ENCODE peak calls at places on chromosomes 2 and 18, in five cellular contexts. T, F, K, C and G are unnamed samples.

GRCh38 chr2:147026261-147026660 is 818.6 kb upstream of the ACVR2A start:
- DNase-seq in T (no peak), F (no peak), K (no peak), C (no peak), G (no peak)

GRCh38 chr18:55781481-55781957 is 193.5 kb upstream of the TCF4 start:
- DNase-seq in T (peak; percentile 53), F (no peak), K (peak; percentile 83), C (no peak), G (no peak)

GRCh38 chr2:16666453-16666801 is 793 bp upstream of the CYRIA start:
- DNase-seq in T (no peak), F (no peak), K (peak; percentile 58), C (no peak), G (no peak)

GRCh38 chr2:227471924-227472264 is at the start of gene AGFG1:
- DNase-seq in T (peak; percentile 77), F (peak; percentile 76), K (peak; percentile 83), C (peak; percentile 94), G (peak; percentile 72)

GRCh38 chr2:45027051-45027450 is 17.8 kb upstream of the SIX2 start:
- DNase-seq in T (no peak), F (no peak), K (no peak), C (no peak), G (no peak)

GRCh38 chr2:159399716-159400525 is 113.4 kb upstream of the WDSUB1 start:
- DNase-seq in T (no peak), F (no peak), K (no peak), C (no peak), G (no peak)

GRCh38 chr18:62418258-62418657 is 93.1 kb downstream of the TNFRSF11A start:
- DNase-seq in T (no peak), F (no peak), K (no peak), C (no peak), G (no peak)

GRCh38 chr2:105876191-105876590 is 131.5 kb downstream of the NCK2 start:
- DNase-seq in T (no peak), F (no peak), K (no peak), C (no peak), G (no peak)

GRCh38 chr2:75608684-75609333 is 37.8 kb upstream of the MRPL19 start:
- DNase-seq in T (peak; percentile 67), F (peak; percentile 79), K (peak; percentile 83), C (peak; percentile 84), G (peak; percentile 83)

GRCh38 chr18:44912740-44913478 is 232.2 kb downstream of the SETBP1 start:
- DNase-seq in T (no peak), F (no peak), K (no peak), C (no peak), G (no peak)

GRCh38 chr18:23380001-23380550 is 73.0 kb upstream of the RIOK3 start:
- DNase-seq in T (no peak), F (no peak), K (peak; percentile 31), C (peak; percentile 85), G (no peak)

GRCh38 chr2:191597186-191597751 is 80.7 kb upstream of the NABP1 start:
- DNase-seq in T (no peak), F (no peak), K (no peak), C (no peak), G (no peak)

GRCh38 chr18:62374410-62374965 is 49.4 kb downstream of the TNFRSF11A start:
- DNase-seq in T (no peak), F (no peak), K (peak; percentile 35), C (no peak), G (no peak)

GRCh38 chr2:234435836-234436481 is 60.9 kb downstream of the ARL4C start:
- DNase-seq in T (no peak), F (no peak), K (no peak), C (no peak), G (no peak)

GRCh38 chr18:75923169-75923568 is 495.7 kb upstream of the SMIM21 start:
- DNase-seq in T (no peak), F (no peak), K (no peak), C (peak; percentile 71), G (peak; percentile 66)

GRCh38 chr2:115887209-115887776 is 1444.9 kb downstream of the DPP10 start:
- DNase-seq in T (no peak), F (no peak), K (no peak), C (no peak), G (no peak)

GRCh38 chr2:86107031-86107430 is 996 bp downstream of the PTCD3 start:
- DNase-seq in T (no peak), F (no peak), K (no peak), C (no peak), G (no peak)

GRCh38 chr18:59300676-59301285 is 17.7 kb downstream of the CPLX4 start:
- DNase-seq in T (no peak), F (no peak), K (no peak), C (no peak), G (no peak)

GRCh38 chr18:379665-380356 is 112.0 kb upstream of the THOC1 start:
- DNase-seq in T (no peak), F (no peak), K (no peak), C (peak; percentile 77), G (peak; percentile 37)

GRCh38 chr2:25419678-25420242 is 78.0 kb upstream of the DNMT3A start:
- DNase-seq in T (no peak), F (no peak), K (peak; percentile 33), C (no peak), G (no peak)

GRCh38 chr2:25420820-25421237 is 79.1 kb upstream of the DNMT3A start:
- DNase-seq in T (no peak), F (no peak), K (no peak), C (no peak), G (no peak)

GRCh38 chr2:25421289-25421688 is 79.6 kb upstream of the DNMT3A start:
- DNase-seq in T (no peak), F (no peak), K (no peak), C (no peak), G (peak; percentile 17)

GRCh38 chr2:25417715-25418369 is 76.1 kb upstream of the DNMT3A start:
- DNase-seq in T (no peak), F (no peak), K (no peak), C (no peak), G (no peak)

DNA sequence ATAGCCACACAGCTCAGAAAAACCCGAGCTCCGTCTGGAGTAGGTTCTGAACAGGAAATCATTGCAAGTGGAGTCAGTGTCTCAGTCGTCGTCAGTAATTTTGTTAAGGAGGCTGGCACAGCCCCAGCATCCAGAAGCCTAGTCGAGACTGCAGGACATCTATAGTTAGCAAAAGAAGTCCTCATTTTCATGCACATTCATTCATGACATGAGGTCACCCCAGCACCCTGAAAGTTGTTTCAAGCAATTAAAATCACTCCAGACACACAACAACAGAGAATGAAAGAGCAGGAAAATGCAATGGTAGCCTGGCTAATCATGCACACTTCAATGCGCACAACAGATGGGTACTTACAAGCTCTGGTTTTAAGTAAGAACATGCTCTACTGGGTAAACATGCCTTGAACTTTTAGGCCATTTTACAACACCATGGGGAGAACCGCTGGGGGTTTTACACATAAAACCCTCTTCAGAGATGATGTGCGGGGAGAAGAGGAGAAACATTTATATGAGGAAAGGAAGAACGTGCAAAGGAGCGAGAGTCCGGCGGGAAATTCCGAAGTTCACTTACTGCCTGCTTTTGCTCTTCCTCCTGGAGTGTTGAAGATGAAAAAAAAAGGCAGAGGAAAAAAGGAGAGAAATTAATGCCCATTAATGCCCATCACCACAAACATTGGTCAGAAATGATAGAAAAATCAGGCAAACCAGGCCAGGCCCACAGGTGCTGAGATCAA is 77.4 kb upstream of the DNMT3A start:
- DNase-seq in T (no peak), F (no peak), K (no peak), C (no peak), G (no peak)
- H3K4me3 ChIP-seq in T (no peak overlapping the region), F (no peak overlapping the region), K (no peak overlapping the region), C (no peak overlapping the region), G (no peak overlapping the region)

DNA sequence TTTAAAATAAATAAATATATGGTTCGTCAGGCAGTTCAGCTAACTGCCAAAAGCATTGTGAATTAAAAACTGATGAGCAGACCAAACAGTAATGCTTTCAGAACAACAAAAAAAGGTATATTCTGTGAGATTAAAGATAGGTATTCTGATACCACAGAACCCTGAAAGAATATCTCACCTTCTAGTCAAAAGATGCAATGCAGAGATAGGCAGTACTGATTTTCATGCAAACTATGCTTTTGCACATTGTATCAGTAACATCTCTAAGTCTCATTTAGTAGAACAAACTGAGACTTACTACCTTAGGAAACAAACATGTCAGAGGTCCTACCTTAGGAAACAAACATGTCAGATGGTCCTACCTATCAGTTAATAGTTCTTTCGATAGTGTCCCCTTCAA is 32.4 kb downstream of the CUL3 start:
- DNase-seq in T (no peak), F (no peak), K (no peak), C (no peak), G (no peak)
- H3K36me3 ChIP-seq in T (no peaks in the 10 kb centered on the region), F (peaks cover 23% of the 10 kb centered on the region), K (no peaks in the 10 kb centered on the region), C (no peaks in the 10 kb centered on the region), G (no peaks in the 10 kb centered on the region)

GRCh38 chr2:67666386-67667053 is 269.4 kb downstream of the ETAA1 start:
- DNase-seq in T (no peak), F (no peak), K (no peak), C (no peak), G (no peak)

GRCh38 chr2:67663776-67664175 is 266.6 kb downstream of the ETAA1 start:
- DNase-seq in T (no peak), F (no peak), K (no peak), C (no peak), G (no peak)

GRCh38 chr2:67668538-67668937 is 271.4 kb downstream of the ETAA1 start:
- DNase-seq in T (no peak), F (no peak), K (no peak), C (no peak), G (no peak)

GRCh38 chr2:67669796-67670195 is 272.7 kb downstream of the ETAA1 start:
- DNase-seq in T (no peak), F (no peak), K (no peak), C (no peak), G (no peak)

GRCh38 chr2:67667054-67667908 is 270.1 kb downstream of the ETAA1 start:
- DNase-seq in T (no peak), F (no peak), K (no peak), C (no peak), G (no peak)
- H3K4me1 ChIP-seq in T (no peaks in the 10 kb centered on the region), F (peaks cover 16% of the 10 kb centered on the region), K (no peaks in the 10 kb centered on the region), C (no peaks in the 10 kb centered on the region), G (no peaks in the 10 kb centered on the region)

DNA sequence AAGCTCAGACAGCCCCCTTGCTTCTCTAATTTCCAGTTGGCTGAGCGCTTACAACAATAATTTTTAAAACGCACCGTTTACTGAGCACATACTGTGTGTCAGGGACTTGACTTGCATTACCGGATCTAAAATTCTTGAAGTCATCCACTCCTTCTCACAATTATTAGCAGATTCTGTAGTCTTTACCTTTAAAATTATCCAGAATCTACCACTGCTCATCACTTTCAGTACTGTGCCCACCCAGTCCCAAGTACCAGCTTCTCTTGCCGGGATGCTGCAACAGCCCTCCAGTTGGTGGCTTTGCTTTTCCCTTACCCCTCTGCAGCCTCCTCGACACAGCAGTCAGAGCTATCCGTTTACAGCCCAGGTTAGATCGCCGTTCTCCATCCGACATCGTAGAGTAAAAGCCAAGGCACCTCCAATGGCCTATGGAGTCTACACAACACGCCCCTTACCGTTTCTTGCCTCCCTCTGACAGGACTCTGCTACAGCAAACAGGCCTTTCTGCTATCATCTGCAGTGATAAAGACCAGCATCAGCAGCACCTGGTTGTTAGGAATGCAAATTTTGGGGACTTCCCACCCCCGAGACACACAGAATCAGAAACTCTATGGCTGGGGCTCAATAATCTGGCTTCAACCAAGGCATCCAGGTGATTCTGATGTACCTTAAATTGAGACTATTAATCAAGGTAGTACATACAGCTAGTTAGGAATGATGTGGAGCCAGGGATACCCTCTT is 75.2 kb upstream of the TSPYL6 start:
- DNase-seq in T (no peak), F (no peak), K (peak; percentile 43), C (no peak), G (peak; percentile 16)
- H3K4me3 ChIP-seq in T (peak overlapping the region; percentile 56), F (peak overlapping the region; percentile 73), K (peak overlapping the region; percentile 69), C (peak overlapping the region; percentile 57), G (peak overlapping the region; percentile 48)